ENCODE peak calls at places on chromosomes 3 and 15, in eight cellular contexts. G is CD8-positive, alpha-beta memory T cell; M is spleen; F is IMR-90; J is iPS DF 6.9; U is PC-3; B is heart right ventricle; H is testis. R is an unnamed sample. For H3K9me3, the result is how much of the 10 kb centered on the place peaks cover.

GRCh38 chr3:129439381-129439816 is 349 bp downstream of the MBD4 start:
- DNase-seq in F (no peak), G (no peak), J (no peak), M (peak), B (no peak), U (no peak), H (peak), R (peak)

GRCh38 chr15:44028349-44028748 is 166.7 kb downstream of the FRMD5 start:
- DNase-seq in J (no peak), M (no peak), F (peak), U (no peak), G (no peak), H (no peak), B (no peak), R (no peak)

GRCh38 chr3:177452487-177452886 is 255.2 kb upstream of the TBL1XR1 start:
- DNase-seq in J (no peak), B (no peak), H (no peak), M (no peak), G (no peak), F (peak), U (peak), R (no peak)

GRCh38 chr3:171317133-171317532 is 143.1 kb downstream of the TNIK start:
- DNase-seq in B (no peak), F (no peak), G (no peak), J (no peak), U (no peak), M (no peak), H (peak), R (no peak)

GRCh38 chr15:52727825-52728224 is 48.6 kb upstream of the ATOSA start:
- DNase-seq in H (no peak), F (no peak), B (no peak), J (no peak), G (no peak), U (no peak), M (no peak), R (no peak)

GRCh38 chr3:106518516-106518915 is 649.7 kb upstream of the CBLB start:
- DNase-seq in J (no peak), B (no peak), U (peak), F (peak), G (no peak), H (no peak), M (no peak), R (no peak)

GRCh38 chr3:133206921-133207320 is 168.7 kb downstream of the TMEM108 start:
- DNase-seq in U (no peak), F (no peak), M (no peak), B (no peak), H (no peak), J (peak), G (no peak), R (no peak)

GRCh38 chr3:24483873-24484272 is 10.8 kb downstream of the THRB start:
- DNase-seq in B (peak), M (no peak), G (no peak), H (no peak), U (no peak), F (no peak), J (no peak), R (no peak)

GRCh38 chr3:119831022-119831421 is 49.1 kb downstream of the NR1I2 start:
- DNase-seq in M (no peak), J (no peak), F (no peak), H (no peak), U (peak), G (no peak), B (no peak), R (no peak)

GRCh38 chr15:66927326-66928077 is 137.9 kb upstream of the SMAD3 start:
- DNase-seq in U (no peak), B (no peak), H (no peak), G (no peak), F (peak), J (no peak), M (no peak), R (peak)

GRCh38 chr15:48555244-48555804 is 90.2 kb downstream of the FBN1 start:
- DNase-seq in G (no peak), H (no peak), U (no peak), J (no peak), B (no peak), F (peak), M (no peak), R (no peak)

GRCh38 chr15:88401972-88402656 is 65.1 kb downstream of the MRPL46 start:
- DNase-seq in J (no peak), B (peak), U (no peak), H (no peak), F (no peak), M (no peak), G (no peak), R (no peak)

GRCh38 chr3:57582470-57583168 is 14.5 kb downstream of the ARF4 start:
- DNase-seq in F (no peak), H (no peak), B (no peak), G (no peak), M (no peak), J (no peak), U (peak), R (no peak)

GRCh38 chr15:63276342-63277043 is 912 bp upstream of the APH1B start:
- DNase-seq in J (no peak), G (no peak), U (no peak), H (no peak), M (no peak), F (peak), B (no peak), R (no peak)

GRCh38 chr15:60102748-60103147 is 98.6 kb downstream of the FOXB1 start:
- DNase-seq in U (no peak), B (no peak), G (no peak), H (no peak), F (no peak), M (no peak), J (no peak), R (no peak)

GRCh38 chr3:171376125-171376947 is 83.9 kb downstream of the TNIK start:
- DNase-seq in G (no peak), M (no peak), H (no peak), F (peak), U (no peak), J (no peak), B (no peak), R (no peak)

GRCh38 chr3:54458357-54458756 is 336.0 kb downstream of the CACNA2D3 start:
- DNase-seq in H (no peak), J (no peak), F (no peak), G (no peak), B (no peak), U (no peak), M (no peak), R (no peak)

GRCh38 chr3:187746059-187746453 is 788 bp upstream of the BCL6 start:
- DNase-seq in B (no peak), H (no peak), G (no peak), M (no peak), U (no peak), J (no peak), F (no peak), R (no peak)

GRCh38 chr3:60720696-60721228 is 530.5 kb downstream of the FHIT start:
- DNase-seq in B (no peak), F (no peak), J (no peak), G (no peak), U (no peak), M (no peak), H (no peak), R (no peak)

GRCh38 chr3:178097576-178097975 is 438.7 kb upstream of the KCNMB2 start:
- DNase-seq in U (no peak), F (peak), B (no peak), G (no peak), M (no peak), J (no peak), H (no peak), R (no peak)

GRCh38 chr3:124587053-124587408 is 143.2 kb upstream of the UMPS start:
- DNase-seq in J (no peak), M (no peak), B (no peak), G (no peak), U (peak), F (no peak), H (no peak), R (no peak)

GRCh38 chr3:195539479-195539878 is 3.6 kb downstream of the PPP1R2 start:
- DNase-seq in M (no peak), J (no peak), G (no peak), H (no peak), B (no peak), U (no peak), F (no peak), R (no peak)

GRCh38 chr15:24899367-24899766 is 55.4 kb upstream of the SNRPN start:
- DNase-seq in H (no peak), U (no peak), G (no peak), J (no peak), B (no peak), F (peak), M (no peak), R (no peak)

GRCh38 chr15:24901409-24901808 is 53.4 kb upstream of the SNRPN start:
- DNase-seq in B (no peak), H (no peak), F (no peak), J (no peak), M (no peak), G (no peak), U (no peak), R (no peak)

DNA sequence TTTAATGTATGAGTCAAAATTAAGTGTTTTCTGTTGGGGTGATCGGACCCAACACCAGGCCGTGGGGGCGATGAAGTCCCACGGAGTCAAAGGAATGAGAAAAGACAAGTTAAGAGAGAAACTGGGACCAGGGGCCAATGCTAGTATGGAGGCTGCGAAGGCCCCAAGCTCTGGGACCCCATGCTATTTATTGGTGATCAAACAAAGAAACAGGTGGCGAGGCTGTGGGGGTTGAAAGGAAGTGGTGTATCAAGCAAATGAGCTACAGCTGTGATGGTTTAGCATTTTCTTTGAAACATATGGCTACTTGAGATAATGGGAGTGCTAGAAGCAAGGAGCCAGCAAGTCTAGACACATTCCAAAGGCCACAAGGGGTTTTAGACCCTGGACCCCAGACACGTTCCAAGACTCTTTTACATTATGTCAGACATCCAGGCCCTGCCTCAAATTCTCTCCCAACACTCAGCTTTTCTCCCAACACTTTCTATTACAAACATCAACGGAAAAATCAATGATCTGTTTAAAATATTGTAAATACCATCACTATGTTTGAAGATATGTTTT is 56.0 kb upstream of the SNRPN start:
- DNase-seq in M (no peak), H (no peak), U (no peak), J (peak), F (no peak), G (no peak), B (no peak), R (no peak)
- H3K9me3 ChIP-seq in M (under half), H (under half), U (under half), J (under half), F (under half), G (under half), B (under half), R (under half)

GRCh38 chr3:34808287-34808686 is 831.0 kb upstream of the ARPP21 start:
- DNase-seq in G (no peak), B (no peak), H (no peak), J (peak), U (no peak), M (no peak), F (no peak), R (no peak)
- H3K9me3 ChIP-seq in G (under half), B (under half), H (under half), J (under half), U (under half), M (under half), F (under half), R (under half)

DNA sequence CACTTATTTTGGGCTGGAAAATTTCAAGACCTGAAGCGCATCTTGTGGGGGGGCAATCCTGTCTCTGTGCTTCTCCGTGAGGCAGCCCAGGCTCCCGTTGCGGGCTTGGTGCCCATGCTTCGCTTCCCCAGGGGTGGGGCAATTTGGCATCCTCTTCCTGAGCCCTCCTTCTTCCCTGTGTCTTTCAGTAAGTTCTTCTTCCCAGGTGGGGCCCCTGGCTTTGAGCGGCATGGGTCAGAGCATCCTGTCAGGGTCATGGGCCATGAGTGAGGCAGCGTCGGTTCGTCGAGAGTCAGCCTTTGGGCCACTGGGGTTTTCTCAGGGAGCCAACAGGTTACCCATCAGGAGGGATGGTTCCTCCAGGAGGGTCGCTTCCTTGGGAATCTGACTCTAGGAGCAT is 200.7 kb downstream of the UBE3A start:
- DNase-seq in H (no peak), J (no peak), M (peak), B (peak), F (no peak), U (no peak), G (no peak), R (peak)
- H3K9me3 ChIP-seq in H (under half), J (under half), M (half or more), B (under half), F (half or more), U (under half), G (under half), R (under half)

GRCh38 chr15:42182328-42182901 is 25.7 kb downstream of the VPS39 start:
- DNase-seq in M (no peak), U (no peak), J (no peak), H (no peak), F (no peak), G (no peak), B (no peak), R (no peak)
- H3K9me3 ChIP-seq in M (under half), U (under half), J (under half), H (under half), F (under half), G (under half), B (under half), R (under half)

DNA sequence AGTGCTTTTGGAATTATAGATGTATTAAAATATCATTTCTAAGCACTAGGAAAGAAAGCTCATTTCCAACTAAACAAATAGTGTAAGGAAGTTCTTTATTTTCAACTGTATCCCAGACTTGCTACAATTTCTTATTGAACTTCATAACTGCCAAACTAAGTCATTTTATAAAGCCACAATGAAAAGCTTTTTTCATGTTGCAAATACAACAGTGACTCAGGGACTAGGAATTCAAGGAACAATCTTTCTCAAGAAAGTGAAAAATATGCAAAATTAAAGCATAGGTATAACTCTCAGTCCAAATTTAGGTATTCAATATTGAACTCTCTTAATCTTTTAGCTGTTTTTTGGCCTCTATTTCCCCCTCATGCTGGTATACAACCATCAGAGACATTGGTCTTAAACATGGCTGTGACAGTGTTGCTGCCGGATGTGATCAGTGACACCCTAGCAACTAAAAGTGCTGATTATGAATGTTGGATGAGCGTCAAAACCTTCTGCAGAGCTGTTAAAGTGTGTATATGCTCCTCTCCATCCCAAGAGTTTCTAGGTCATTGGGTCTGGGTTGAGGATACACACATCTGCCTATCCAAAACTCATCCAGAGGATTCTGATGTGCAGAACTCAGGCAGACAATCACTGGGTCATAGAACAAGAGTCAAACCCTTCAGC is 476.9 kb downstream of the ZNF385D start:
- DNase-seq in B (no peak), J (no peak), U (peak), H (no peak), M (no peak), G (no peak), F (peak), R (no peak)
- H3K9me3 ChIP-seq in B (under half), J (under half), U (under half), H (under half), M (under half), G (under half), F (under half), R (under half)

R was measured in sigmoid colon.